ENCODE peak calls at places on chromosome 13, in eight cellular contexts. A is body of pancreas; K is WERI-Rb-1; G is neuronal stem cell; P is fibroblast of lung; Q is fibroblast of pulmonary artery; T is CD8-positive, alpha-beta memory T cell; Y is heart right ventricle. F is an unnamed sample.

GRCh38 chr13:77298403-77298802 is 28.5 kb downstream of the MYCBP2 start:
- DNase-seq in Y (no peak), G (no peak), T (no peak), Q (no peak), A (no peak), K (no peak), P (no peak), F (no peak)

GRCh38 chr13:91247768-91248167 is 99.7 kb upstream of the MIR17HG start:
- DNase-seq in Q (peak), A (no peak), G (peak), K (no peak), P (peak), T (no peak), Y (no peak), F (no peak)

GRCh38 chr13:80408270-80408669 is 67.3 kb upstream of the SPRY2 start:
- DNase-seq in K (peak), A (no peak), Y (no peak), G (no peak), P (no peak), Q (no peak), T (no peak), F (no peak)

GRCh38 chr13:96671073-96671472 is 323.2 kb downstream of the OXGR1 start:
- DNase-seq in G (no peak), T (no peak), Y (no peak), Q (peak), P (no peak), A (no peak), K (no peak), F (no peak)

GRCh38 chr13:20363604-20364003 is 131.5 kb upstream of the GJB6 start:
- DNase-seq in A (no peak), Q (peak), Y (no peak), T (no peak), K (no peak), P (no peak), G (no peak), F (no peak)

GRCh38 chr13:50224534-50224933 is 209.3 kb downstream of the KCNRG start:
- DNase-seq in Y (no peak), K (no peak), P (peak), G (no peak), Q (peak), T (no peak), A (no peak), F (no peak)

GRCh38 chr13:19818223-19818842 is 35.6 kb upstream of the PSPC1 start:
- DNase-seq in Y (no peak), G (peak), K (peak), T (no peak), Q (peak), A (peak), P (no peak), F (peak)

GRCh38 chr13:45492538-45492937 is 27.8 kb downstream of the COG3 start:
- DNase-seq in P (peak), Q (peak), T (no peak), G (no peak), K (no peak), Y (no peak), A (no peak), F (no peak)

GRCh38 chr13:40187836-40188591 is 478.4 kb downstream of the FOXO1 start:
- DNase-seq in G (no peak), P (no peak), A (no peak), K (no peak), T (peak), Y (no peak), Q (no peak), F (no peak)
- H3K4me3 ChIP-seq in G (no peak), P (no peak), A (no peak), K (no peak), T (peak), Y (no peak), Q (no peak), F (no peak)

DNA sequence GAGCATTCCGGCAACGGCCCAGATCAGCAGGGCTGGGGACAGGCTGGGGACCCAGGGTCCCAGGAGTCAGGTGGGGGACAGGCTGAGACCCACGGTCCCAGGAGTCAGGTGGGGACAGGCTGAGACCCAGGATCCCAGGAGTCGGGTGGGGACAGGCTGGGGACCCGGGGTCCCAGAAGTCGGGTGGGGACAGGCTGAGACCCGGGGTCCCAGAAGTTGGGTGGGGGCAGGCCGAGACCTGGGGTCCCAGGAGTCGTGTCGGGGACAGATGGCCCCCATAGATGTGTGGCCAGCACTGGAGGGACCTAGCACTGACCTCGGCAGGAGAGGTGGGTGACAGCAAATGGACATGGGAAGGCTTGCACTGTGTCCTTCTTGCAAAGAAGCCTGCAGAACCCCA is 39.7 kb upstream of the SOX1 start:
- DNase-seq in G (no peak), P (no peak), T (no peak), Q (no peak), K (no peak), A (no peak), Y (no peak), F (no peak)
- H3K4me3 ChIP-seq in G (no peak), P (no peak), T (no peak), Q (no peak), K (no peak), A (no peak), Y (no peak), F (no peak)

GRCh38 chr13:30431269-30431950 is 9.1 kb downstream of the UBE2L5 start:
- DNase-seq in P (no peak), Q (no peak), K (no peak), T (no peak), G (no peak), Y (no peak), A (no peak), F (no peak)
- H3K4me3 ChIP-seq in P (no peak), Q (no peak), K (no peak), T (no peak), G (no peak), Y (no peak), A (no peak), F (no peak)

DNA sequence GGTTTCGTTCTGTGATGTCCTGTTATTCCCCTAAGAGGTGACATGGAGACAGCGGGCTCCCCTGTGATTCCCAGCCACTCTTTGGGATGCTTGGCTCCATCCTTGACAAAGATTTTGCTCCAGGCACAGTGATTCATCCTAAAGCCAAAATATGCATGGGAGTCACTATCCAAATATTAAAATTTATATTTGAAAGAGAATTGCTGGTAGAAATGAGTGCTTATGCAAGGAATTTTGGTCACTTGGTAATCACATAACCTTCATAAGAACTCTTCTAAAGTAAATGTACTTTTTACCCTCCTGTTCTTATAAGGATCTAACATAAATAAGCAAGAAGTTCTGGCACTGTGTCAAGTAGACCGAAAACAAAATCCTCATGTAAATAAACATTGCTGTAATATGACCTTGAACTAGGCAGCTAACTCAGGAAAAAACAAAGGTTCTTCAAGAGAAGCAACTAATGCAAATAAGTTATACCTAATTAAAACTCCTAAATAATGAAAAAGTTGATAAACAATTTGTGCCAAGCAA is 385.9 kb downstream of the ITGBL1 start:
- DNase-seq in G (no peak), Y (no peak), T (no peak), Q (no peak), K (no peak), P (peak), A (no peak), F (no peak)
- H3K4me3 ChIP-seq in G (no peak), Y (no peak), T (no peak), Q (no peak), K (no peak), P (no peak), A (no peak), F (no peak)

GRCh38 chr13:66994498-66995365 is 235.4 kb downstream of the PCDH9 start:
- DNase-seq in T (no peak), G (no peak), Y (no peak), P (no peak), A (no peak), Q (no peak), K (no peak), F (no peak)
- H3K4me3 ChIP-seq in T (no peak), G (no peak), Y (peak), P (peak), A (peak), Q (peak), K (no peak), F (no peak)

GRCh38 chr13:72126424-72126823 is 259.4 kb upstream of the DACH1 start:
- DNase-seq in A (no peak), T (no peak), P (peak), K (no peak), Y (no peak), G (no peak), Q (peak), F (no peak)
- H3K4me3 ChIP-seq in A (no peak), T (no peak), P (no peak), K (no peak), Y (no peak), G (no peak), Q (no peak), F (no peak)

F was measured in NT2/D1.